ENCODE peak calls at places on chromosomes 16 and 17, in six cellular contexts. One of them, this sample, is unnamed.

GRCh38 chr16:11726008-11726407 is 16.6 kb downstream of the TXNDC11 start:
- DNase-seq in left lung: no peak
- DNase-seq in lung: peak
- DNase-seq in HFFc6: no peak
- DNase-seq in mammary epithelial cell: no peak
- DNase-seq in NB4: no peak
- DNase-seq in this sample: no peak

GRCh38 chr16:86391486-86391885 is 118.8 kb upstream of the FOXF1 start:
- DNase-seq in left lung: no peak
- DNase-seq in lung: no peak
- DNase-seq in HFFc6: no peak
- DNase-seq in mammary epithelial cell: no peak
- DNase-seq in NB4: no peak
- DNase-seq in this sample: no peak

GRCh38 chr16:11750056-11750455 is 7.4 kb upstream of the TXNDC11 start:
- DNase-seq in left lung: no peak
- DNase-seq in lung: no peak
- DNase-seq in HFFc6: no peak
- DNase-seq in mammary epithelial cell: no peak
- DNase-seq in NB4: no peak
- DNase-seq in this sample: no peak

GRCh38 chr17:27218719-27219488 is 75.0 kb upstream of the WSB1 start:
- DNase-seq in left lung: no peak
- DNase-seq in lung: no peak
- DNase-seq in HFFc6: no peak
- DNase-seq in mammary epithelial cell: no peak
- DNase-seq in NB4: no peak
- DNase-seq in this sample: no peak

GRCh38 chr17:66661411-66661843 is 173.5 kb upstream of the CACNG5 start:
- DNase-seq in left lung: no peak
- DNase-seq in lung: no peak
- DNase-seq in HFFc6: peak
- DNase-seq in mammary epithelial cell: peak
- DNase-seq in NB4: peak
- DNase-seq in this sample: peak

GRCh38 chr16:7561908-7562405 is 229.3 kb downstream of the RBFOX1 start:
- DNase-seq in left lung: no peak
- DNase-seq in lung: no peak
- DNase-seq in HFFc6: no peak
- DNase-seq in mammary epithelial cell: no peak
- DNase-seq in NB4: no peak
- DNase-seq in this sample: no peak

GRCh38 chr17:2025622-2026309 is 632 bp upstream of the RTN4RL1 start:
- DNase-seq in left lung: peak
- DNase-seq in lung: peak
- DNase-seq in HFFc6: peak
- DNase-seq in mammary epithelial cell: peak
- DNase-seq in NB4: peak
- DNase-seq in this sample: peak

GRCh38 chr17:69907081-69907847 is 167.8 kb upstream of the KCNJ16 start:
- DNase-seq in left lung: no peak
- DNase-seq in lung: no peak
- DNase-seq in HFFc6: no peak
- DNase-seq in mammary epithelial cell: no peak
- DNase-seq in NB4: no peak
- DNase-seq in this sample: no peak

GRCh38 chr17:39443326-39443725 is 7.7 kb downstream of the MED1 start:
- DNase-seq in left lung: no peak
- DNase-seq in lung: no peak
- DNase-seq in HFFc6: no peak
- DNase-seq in mammary epithelial cell: no peak
- DNase-seq in NB4: no peak
- DNase-seq in this sample: no peak

GRCh38 chr17:55304171-55304859 is 39.6 kb downstream of the HLF start:
- DNase-seq in left lung: no peak
- DNase-seq in lung: no peak
- DNase-seq in HFFc6: peak
- DNase-seq in mammary epithelial cell: no peak
- DNase-seq in NB4: no peak
- DNase-seq in this sample: no peak

GRCh38 chr17:55307879-55308278 is 43.1 kb downstream of the HLF start:
- DNase-seq in left lung: no peak
- DNase-seq in lung: no peak
- DNase-seq in HFFc6: no peak
- DNase-seq in mammary epithelial cell: no peak
- DNase-seq in NB4: no peak
- DNase-seq in this sample: no peak

GRCh38 chr17:55303008-55303493 is 38.3 kb downstream of the HLF start:
- DNase-seq in left lung: no peak
- DNase-seq in lung: no peak
- DNase-seq in HFFc6: no peak
- DNase-seq in mammary epithelial cell: no peak
- DNase-seq in NB4: no peak
- DNase-seq in this sample: no peak

GRCh38 chr17:55303701-55304145 is 39.0 kb downstream of the HLF start:
- DNase-seq in left lung: no peak
- DNase-seq in lung: no peak
- DNase-seq in HFFc6: peak
- DNase-seq in mammary epithelial cell: no peak
- DNase-seq in NB4: no peak
- DNase-seq in this sample: peak

GRCh38 chr17:55305321-55306087 is 40.7 kb downstream of the HLF start:
- DNase-seq in left lung: no peak
- DNase-seq in lung: no peak
- DNase-seq in HFFc6: no peak
- DNase-seq in mammary epithelial cell: no peak
- DNase-seq in NB4: no peak
- DNase-seq in this sample: no peak
- TF ChIP-seq CTCF in left lung: no peak
- TF ChIP-seq CTCF in lung: no peak
- TF ChIP-seq CTCF in HFFc6: no peak
- TF ChIP-seq CTCF in mammary epithelial cell: no peak
- TF ChIP-seq CTCF in NB4: no peak
- TF ChIP-seq CTCF in this sample: no peak

DNA sequence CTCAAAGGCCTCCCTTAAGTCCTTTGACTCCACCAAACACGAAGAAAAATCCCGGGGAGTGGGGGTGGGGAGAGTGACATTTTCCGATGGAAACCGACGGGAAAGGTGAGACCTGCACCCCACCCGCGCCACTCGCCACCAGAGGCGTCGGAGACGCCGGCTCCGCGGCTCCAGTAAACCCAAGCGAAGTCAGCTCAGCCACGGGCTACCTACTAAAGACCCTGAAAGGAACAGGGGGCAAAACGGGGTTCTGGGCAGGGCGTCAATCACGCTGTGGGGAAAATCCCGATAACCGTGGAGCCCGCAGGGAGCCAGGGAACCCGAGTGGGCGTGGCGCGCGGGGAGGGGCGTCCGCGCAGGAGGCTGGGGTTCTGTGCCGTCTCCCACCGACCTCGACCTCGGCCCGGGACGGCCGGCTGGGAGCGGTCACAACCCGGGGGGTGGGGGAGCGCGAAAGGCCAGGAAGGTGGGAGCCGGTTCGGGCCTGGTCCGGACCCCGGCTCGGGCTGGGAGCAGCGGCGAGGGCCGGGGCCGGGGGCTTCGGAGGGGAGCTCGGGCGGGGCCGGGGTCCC is 565 bp downstream of the WDR45B start:
- DNase-seq in left lung: peak
- DNase-seq in lung: peak
- DNase-seq in HFFc6: no peak
- DNase-seq in mammary epithelial cell: peak
- DNase-seq in NB4: peak
- DNase-seq in this sample: no peak
- TF ChIP-seq CTCF in left lung: no peak
- TF ChIP-seq CTCF in lung: no peak
- TF ChIP-seq CTCF in HFFc6: no peak
- TF ChIP-seq CTCF in mammary epithelial cell: peak
- TF ChIP-seq CTCF in NB4: no peak
- TF ChIP-seq CTCF in this sample: peak

GRCh38 chr17:18183334-18184142 is at the start of gene ALKBH5:
- DNase-seq in left lung: peak
- DNase-seq in lung: peak
- DNase-seq in HFFc6: peak
- DNase-seq in mammary epithelial cell: peak
- DNase-seq in NB4: peak
- DNase-seq in this sample: peak
- TF ChIP-seq CTCF in left lung: no peak
- TF ChIP-seq CTCF in lung: no peak
- TF ChIP-seq CTCF in HFFc6: peak
- TF ChIP-seq CTCF in mammary epithelial cell: no peak
- TF ChIP-seq CTCF in NB4: peak
- TF ChIP-seq CTCF in this sample: peak

GRCh38 chr16:22007509-22008214 is at the start of gene MOSMO:
- DNase-seq in left lung: peak
- DNase-seq in lung: peak
- DNase-seq in HFFc6: peak
- DNase-seq in mammary epithelial cell: peak
- DNase-seq in NB4: peak
- DNase-seq in this sample: peak
- TF ChIP-seq CTCF in left lung: no peak
- TF ChIP-seq CTCF in lung: no peak
- TF ChIP-seq CTCF in HFFc6: peak
- TF ChIP-seq CTCF in mammary epithelial cell: peak
- TF ChIP-seq CTCF in NB4: no peak
- TF ChIP-seq CTCF in this sample: no peak

GRCh38 chr16:72664480-72665408 is 383.2 kb downstream of the ZFHX3 start:
- DNase-seq in left lung: peak
- DNase-seq in lung: peak
- DNase-seq in HFFc6: peak
- DNase-seq in mammary epithelial cell: peak
- DNase-seq in NB4: peak
- DNase-seq in this sample: peak
- TF ChIP-seq CTCF in left lung: no peak
- TF ChIP-seq CTCF in lung: no peak
- TF ChIP-seq CTCF in HFFc6: peak
- TF ChIP-seq CTCF in mammary epithelial cell: no peak
- TF ChIP-seq CTCF in NB4: no peak
- TF ChIP-seq CTCF in this sample: no peak

DNA sequence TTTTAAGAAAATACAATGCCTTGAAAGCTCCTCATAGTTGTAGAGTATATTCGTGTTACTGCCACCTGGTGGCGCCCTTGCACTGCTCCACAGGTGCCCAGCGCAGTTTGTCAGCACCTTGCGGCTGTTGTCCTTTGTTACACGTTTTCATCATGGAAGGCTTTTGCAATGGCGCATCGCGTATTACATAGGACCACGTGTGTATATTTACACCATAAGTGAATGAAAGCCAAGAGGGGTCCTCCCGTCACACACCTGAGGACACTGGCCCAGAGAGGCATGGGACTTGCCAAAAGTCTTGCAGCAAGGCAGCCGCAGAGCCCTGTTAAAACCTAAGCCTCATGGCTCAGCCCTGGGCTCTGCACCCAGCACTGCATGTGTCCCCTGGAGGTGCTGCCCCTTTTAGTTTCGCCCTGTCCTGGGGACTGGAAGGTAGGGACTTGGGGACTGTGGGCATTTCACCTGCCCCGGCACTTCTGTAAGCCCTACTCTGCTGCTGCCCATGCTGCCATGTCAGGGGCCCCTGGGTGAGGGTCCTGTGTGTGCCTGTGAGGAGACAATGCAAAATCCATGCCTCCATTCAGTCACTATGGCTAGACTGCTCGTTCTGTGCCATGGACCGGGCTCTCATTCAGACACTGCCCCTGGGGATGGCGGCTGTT is 24.3 kb downstream of the POLR3E start:
- DNase-seq in left lung: peak
- DNase-seq in lung: peak
- DNase-seq in HFFc6: peak
- DNase-seq in mammary epithelial cell: peak
- DNase-seq in NB4: peak
- DNase-seq in this sample: peak
- TF ChIP-seq CTCF in left lung: peak
- TF ChIP-seq CTCF in lung: peak
- TF ChIP-seq CTCF in HFFc6: peak
- TF ChIP-seq CTCF in mammary epithelial cell: peak
- TF ChIP-seq CTCF in NB4: peak
- TF ChIP-seq CTCF in this sample: peak

DNA sequence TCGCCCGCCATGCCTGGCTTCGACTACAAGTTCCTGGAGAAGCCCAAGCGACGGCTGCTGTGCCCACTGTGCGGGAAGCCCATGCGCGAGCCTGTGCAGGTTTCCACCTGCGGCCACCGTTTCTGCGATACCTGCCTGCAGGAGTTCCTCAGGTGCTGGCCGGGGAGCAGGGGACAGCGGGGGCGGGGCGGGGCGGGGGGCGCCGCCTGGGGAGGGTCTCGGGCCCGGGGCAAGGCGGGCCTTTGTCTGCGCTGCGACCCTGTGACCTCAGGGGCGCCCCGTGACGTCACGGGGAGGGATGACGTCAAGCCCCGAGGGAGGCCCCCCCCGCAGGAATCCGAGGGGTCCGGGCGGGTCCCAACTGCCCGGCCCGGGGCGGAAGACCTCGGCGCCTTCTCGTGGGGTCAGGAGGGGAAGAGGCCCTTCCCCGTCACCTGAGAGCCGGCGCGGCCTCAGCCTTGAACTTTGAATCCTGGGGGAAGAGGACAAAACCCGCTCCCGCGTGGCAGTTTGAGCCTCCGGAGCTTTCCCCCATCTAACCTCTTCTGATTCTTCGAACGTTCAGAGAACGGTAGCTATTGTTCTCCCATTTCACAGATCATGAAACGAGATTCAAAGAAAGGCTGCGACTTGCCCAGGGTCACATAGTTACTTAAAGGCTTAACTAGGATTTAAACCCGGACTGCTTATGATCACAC is 442 bp downstream of the TRAF4 start:
- DNase-seq in left lung: peak
- DNase-seq in lung: peak
- DNase-seq in HFFc6: no peak
- DNase-seq in mammary epithelial cell: peak
- DNase-seq in NB4: peak
- DNase-seq in this sample: peak
- TF ChIP-seq CTCF in left lung: no peak
- TF ChIP-seq CTCF in lung: no peak
- TF ChIP-seq CTCF in HFFc6: no peak
- TF ChIP-seq CTCF in mammary epithelial cell: no peak
- TF ChIP-seq CTCF in NB4: no peak
- TF ChIP-seq CTCF in this sample: no peak

GRCh38 chr17:81400154-81400938 is 5.1 kb downstream of the BAHCC1 start:
- DNase-seq in left lung: no peak
- DNase-seq in lung: no peak
- DNase-seq in HFFc6: peak
- DNase-seq in mammary epithelial cell: peak
- DNase-seq in NB4: peak
- DNase-seq in this sample: peak

GRCh38 chr17:81403040-81403467 is 7.8 kb downstream of the BAHCC1 start:
- DNase-seq in left lung: no peak
- DNase-seq in lung: no peak
- DNase-seq in HFFc6: no peak
- DNase-seq in mammary epithelial cell: no peak
- DNase-seq in NB4: no peak
- DNase-seq in this sample: no peak

GRCh38 chr17:81400939-81401726 is 5.9 kb downstream of the BAHCC1 start:
- DNase-seq in left lung: no peak
- DNase-seq in lung: no peak
- DNase-seq in HFFc6: no peak
- DNase-seq in mammary epithelial cell: no peak
- DNase-seq in NB4: peak
- DNase-seq in this sample: peak

GRCh38 chr17:81402530-81402941 is 7.3 kb downstream of the BAHCC1 start:
- DNase-seq in left lung: no peak
- DNase-seq in lung: no peak
- DNase-seq in HFFc6: no peak
- DNase-seq in mammary epithelial cell: no peak
- DNase-seq in NB4: no peak
- DNase-seq in this sample: no peak

GRCh38 chr17:81401727-81402529 is 6.7 kb downstream of the BAHCC1 start:
- DNase-seq in left lung: no peak
- DNase-seq in lung: no peak
- DNase-seq in HFFc6: no peak
- DNase-seq in mammary epithelial cell: no peak
- DNase-seq in NB4: peak
- DNase-seq in this sample: peak
- TF ChIP-seq CTCF in left lung: no peak
- TF ChIP-seq CTCF in lung: no peak
- TF ChIP-seq CTCF in HFFc6: peak
- TF ChIP-seq CTCF in mammary epithelial cell: peak
- TF ChIP-seq CTCF in NB4: peak
- TF ChIP-seq CTCF in this sample: peak